ENCODE peak calls at places on chromosomes 13 and 19, in five cellular contexts. T is hepatic stellate cell; L is omental fat pad; I is vagina; D is stimulated activated CD4-positive, alpha-beta T cell treated with anti-CD3 and anti-CD28 coated beads, Interleukin-1b, Interleukin-23, amount 100 ng/mL, for 1 hour. W is an unnamed sample.

GRCh38 chr13:73133536-73133935 is 74.7 kb downstream of the KLF5 start:
- DNase-seq in T (no peak), L (no peak), I (no peak), D (no peak), W (no peak)

GRCh38 chr19:51693246-51693645 is at the start of gene SPACA6:
- DNase-seq in T (no peak), L (no peak), I (peak), D (no peak), W (no peak)

GRCh38 chr13:81577601-81578000 is 1236.7 kb upstream of the SPRY2 start:
- DNase-seq in T (no peak), L (no peak), I (no peak), D (no peak), W (no peak)

GRCh38 chr13:32824671-32825070 is 191.6 kb upstream of the KL start:
- DNase-seq in T (peak), L (no peak), I (no peak), D (no peak), W (no peak)

GRCh38 chr19:48715681-48716171 is 3.8 kb downstream of the MAMSTR start:
- DNase-seq in T (no peak), L (no peak), I (no peak), D (no peak), W (no peak)

GRCh38 chr13:110471156-110471832 is 90.2 kb downstream of the RAB20 start:
- DNase-seq in T (no peak), L (no peak), I (no peak), D (no peak), W (peak)

GRCh38 chr13:106464076-106464475 is 71.4 kb downstream of the EFNB2 start:
- DNase-seq in T (no peak), L (no peak), I (no peak), D (no peak), W (no peak)

GRCh38 chr13:46603165-46603603 is 50.2 kb downstream of the LRCH1 start:
- DNase-seq in T (no peak), L (no peak), I (no peak), D (no peak), W (peak)

GRCh38 chr19:52992109-52993004 is 21.4 kb upstream of the ERVV-1 start:
- DNase-seq in T (peak), L (no peak), I (no peak), D (no peak), W (peak)

GRCh38 chr13:47592256-47592655 is 408.8 kb downstream of the SUCLA2 start:
- DNase-seq in T (no peak), L (no peak), I (no peak), D (no peak), W (no peak)

GRCh38 chr13:32284927-32285632 is 30.1 kb downstream of the ZAR1L start:
- DNase-seq in T (peak), L (no peak), I (no peak), D (no peak), W (peak)

GRCh38 chr13:58955546-58956385 is 1208.0 kb downstream of the DIAPH3 start:
- DNase-seq in T (no peak), L (no peak), I (no peak), D (no peak), W (no peak)

GRCh38 chr19:48552406-48553322 is 692 bp downstream of the SULT2B1 start:
- DNase-seq in T (no peak), L (no peak), I (no peak), D (no peak), W (no peak)

GRCh38 chr13:94061316-94061715 is 418.2 kb downstream of the DCT start:
- DNase-seq in T (no peak), L (no peak), I (no peak), D (no peak), W (no peak)

W was measured in lung microvascular endothelial cell.